ENCODE peak calls at places on chromosomes 2 and 18, in ten cellular contexts. J is glutamatergic neuron, A is left lung, P is cardiac fibroblast, X is fibroblast of villous mesenchyme, G is endothelial cell of umbilical vein, Z is fibroblast of the aortic adventitia, S is AG10803, M is A549, N is psoas muscle. H is an unnamed sample.
A peak's percentile ranks its signal among the peaks of the same experiment; 100 is the strongest.

GRCh38 chr2:231387904-231388724 is 7.4 kb upstream of the B3GNT7 start:
- DNase-seq in G (peak; percentile 39), N (peak; percentile 66), P (peak; percentile 36), A (peak; percentile 80), M (no peak), X (peak; percentile 55), J (no peak), Z (peak; percentile 14), S (peak; percentile 49), H (no peak)

GRCh38 chr2:149622343-149622742 is 34.8 kb upstream of the MMADHC start:
- DNase-seq in G (no peak), J (no peak), X (no peak), S (no peak), M (no peak), Z (no peak), A (no peak), P (no peak), N (no peak), H (no peak)

GRCh38 chr18:36850527-36851201 is 21.7 kb downstream of the KIAA1328 start:
- DNase-seq in Z (peak; percentile 90), S (peak; percentile 90), G (peak; percentile 61), M (no peak), J (no peak), X (peak; percentile 87), N (no peak), A (no peak), P (peak; percentile 94), H (no peak)

GRCh38 chr2:28355521-28356094 is 37.0 kb upstream of the FOSL2 start:
- DNase-seq in J (no peak), A (no peak), X (peak; percentile 67), N (peak; percentile 83), Z (no peak), P (no peak), G (peak; percentile 96), M (no peak), S (no peak), H (no peak)

GRCh38 chr2:24011278-24012104 is 1.6 kb downstream of the MFSD2B start:
- DNase-seq in P (no peak), M (no peak), J (no peak), N (no peak), S (no peak), X (no peak), A (no peak), Z (no peak), G (no peak), H (no peak)

GRCh38 chr2:219127236-219127635 is 33.4 kb downstream of the NHEJ1 start:
- DNase-seq in N (no peak), X (no peak), M (no peak), S (no peak), Z (peak; percentile 54), J (no peak), P (no peak), A (no peak), G (no peak), H (no peak)

GRCh38 chr2:67633212-67633856 is 236.2 kb downstream of the ETAA1 start:
- DNase-seq in N (no peak), X (peak; percentile 83), S (peak; percentile 36), P (no peak), G (no peak), Z (peak; percentile 66), M (no peak), A (no peak), J (no peak), H (no peak)

GRCh38 chr2:238895901-238896600 is 48.2 kb downstream of the TWIST2 start:
- DNase-seq in N (peak; percentile 90), Z (peak; percentile 95), G (peak; percentile 81), P (peak; percentile 66), A (no peak), X (peak; percentile 96), M (no peak), S (peak; percentile 97), J (no peak), H (peak; percentile 39)

GRCh38 chr2:36146765-36147164 is 208.8 kb upstream of the CRIM1 start:
- DNase-seq in G (no peak), A (no peak), J (no peak), X (no peak), S (no peak), M (no peak), N (no peak), Z (no peak), P (no peak), H (no peak)

GRCh38 chr18:58496231-58496630 is 132.7 kb downstream of the ALPK2 start:
- DNase-seq in Z (peak; percentile 30), M (no peak), X (no peak), J (no peak), N (no peak), G (no peak), S (peak; percentile 84), P (peak; percentile 22), A (no peak), H (no peak)

GRCh38 chr2:38634684-38635083 is 31.2 kb upstream of the GALM start:
- DNase-seq in J (no peak), X (no peak), G (no peak), Z (no peak), A (no peak), N (no peak), P (no peak), M (no peak), S (no peak), H (no peak)

GRCh38 chr2:56534321-56534720 is 350.5 kb downstream of the CCDC85A start:
- DNase-seq in P (peak; percentile 39), N (no peak), G (no peak), S (peak; percentile 54), M (no peak), X (peak; percentile 13), Z (peak; percentile 6), J (no peak), A (no peak), H (no peak)

GRCh38 chr2:46075848-46076247 is 221.4 kb upstream of the EPAS1 start:
- DNase-seq in S (no peak), X (no peak), J (no peak), P (no peak), M (no peak), N (no peak), G (no peak), A (no peak), Z (no peak), H (no peak)
- TF ChIP-seq CTCF in S (no peak), X (no peak), J (no peak), P (no peak), M (no peak), N (no peak), G (no peak), A (no peak), Z (no peak), H (no peak)

GRCh38 chr2:170812716-170813585 is 3.7 kb upstream of the GAD1 start:
- DNase-seq in M (peak; percentile 53), N (no peak), P (peak; percentile 98), A (no peak), J (no peak), X (peak; percentile 88), S (peak; percentile 95), Z (peak; percentile 98), G (peak; percentile 67), H (peak; percentile 53)
- TF ChIP-seq CTCF in M (peak; percentile 86), N (peak; percentile 77), P (peak; percentile 51), A (peak; percentile 71), J (peak; percentile 90), X (peak; percentile 69), S (peak; percentile 74), Z (peak; percentile 53), G (peak; percentile 42), H (peak; percentile 68)

GRCh38 chr2:235668782-235669181 is 174.9 kb downstream of the AGAP1 start:
- DNase-seq in M (no peak), N (no peak), A (no peak), Z (no peak), P (no peak), S (no peak), X (no peak), J (peak; percentile 1), G (no peak), H (no peak)

GRCh38 chr2:235670974-235671787 is 177.3 kb downstream of the AGAP1 start:
- DNase-seq in G (no peak), Z (no peak), P (no peak), M (no peak), A (no peak), N (no peak), J (peak; percentile 47), S (no peak), X (no peak), H (no peak)

GRCh38 chr2:235672720-235673119 is 178.9 kb downstream of the AGAP1 start:
- DNase-seq in M (no peak), Z (no peak), P (no peak), S (no peak), N (no peak), G (no peak), X (no peak), J (no peak), A (no peak), H (no peak)

GRCh38 chr2:235669269-235669831 is 175.5 kb downstream of the AGAP1 start:
- DNase-seq in J (peak; percentile 89), G (peak; percentile 35), Z (peak; percentile 63), S (peak; percentile 74), A (peak; percentile 85), P (peak; percentile 73), N (peak; percentile 86), M (peak; percentile 41), X (peak; percentile 73), H (peak; percentile 58)

DNA sequence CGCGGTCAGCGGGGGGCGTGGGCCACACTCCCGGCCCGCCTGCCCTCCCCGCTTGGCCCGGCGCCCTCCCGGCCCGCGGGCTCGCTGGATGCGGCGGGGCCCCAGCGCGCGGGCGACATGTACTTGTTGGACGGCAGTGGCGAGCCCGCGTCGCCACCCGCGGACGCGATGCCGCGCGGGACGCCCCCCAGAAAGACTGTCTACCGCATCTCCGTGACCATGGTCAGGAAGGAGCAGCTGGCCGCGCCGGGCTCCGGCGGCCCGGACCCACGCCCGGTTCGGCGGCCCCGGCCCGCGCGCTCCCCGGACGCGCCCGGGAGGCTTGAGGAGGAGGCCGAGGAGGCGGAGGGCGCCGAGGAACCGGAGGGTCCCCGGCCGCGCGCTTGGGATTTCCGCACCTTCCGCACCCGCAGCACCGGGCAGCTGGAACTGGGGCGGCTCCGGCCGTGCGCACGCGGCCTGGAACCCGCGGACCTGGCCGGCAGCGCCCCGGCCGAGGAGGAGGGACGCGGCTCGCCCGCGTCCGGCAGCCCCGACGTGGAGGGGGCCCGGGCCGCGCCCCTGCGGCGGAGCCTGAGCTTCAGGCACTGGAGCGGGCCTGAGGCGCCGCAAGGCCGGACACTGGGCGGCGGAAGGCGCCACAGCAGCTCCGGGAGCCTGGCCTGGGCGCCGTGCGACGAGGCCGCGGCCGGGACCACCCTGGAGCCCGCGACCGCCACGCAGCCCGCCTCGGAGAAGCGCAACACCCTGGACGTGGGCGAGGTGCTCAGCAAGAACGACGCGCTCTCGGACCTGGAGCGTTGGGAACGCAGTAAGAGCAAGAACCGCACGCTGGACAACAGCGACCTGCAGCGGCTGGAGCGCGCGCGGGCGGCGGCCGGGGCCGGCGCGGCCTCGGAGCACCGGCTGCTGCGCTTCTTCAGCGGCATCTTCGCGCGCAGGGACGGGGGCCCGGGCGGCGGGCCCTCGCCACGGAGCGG is 176.4 kb downstream of the AGAP1 start:
- DNase-seq in G (peak; percentile 59), Z (peak; percentile 78), P (peak; percentile 79), M (peak; percentile 33), A (no peak), X (peak; percentile 84), J (peak; percentile 80), S (peak; percentile 77), N (peak; percentile 80), H (peak; percentile 39)
- TF ChIP-seq CTCF in G (peak; percentile 53), Z (peak; percentile 62), P (peak; percentile 35), M (peak; percentile 51), A (peak; percentile 32), X (peak; percentile 57), J (peak; percentile 27), S (peak; percentile 48), N (peak; percentile 66), H (peak; percentile 11)

DNA sequence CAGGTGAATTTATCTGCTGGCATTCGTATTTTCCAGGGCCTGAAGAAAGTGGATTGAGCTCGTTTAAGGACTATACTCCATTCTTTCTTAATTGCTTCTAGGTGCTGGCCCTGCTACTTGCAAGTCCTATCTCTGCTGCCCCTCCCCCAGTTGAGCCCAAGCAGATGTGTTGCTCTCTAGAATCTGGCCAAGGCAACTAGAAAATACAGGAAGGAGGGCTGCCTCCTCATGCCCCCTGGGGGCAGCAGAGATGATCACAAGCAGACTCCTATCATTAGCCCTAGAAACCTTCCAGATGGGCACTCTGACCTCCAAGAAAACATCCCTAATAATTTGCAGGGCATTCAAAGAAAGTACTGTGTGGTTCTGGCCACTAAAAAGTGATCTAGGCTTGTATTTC is 72.5 kb upstream of the CYP26B1 start:
- DNase-seq in Z (no peak), S (no peak), X (peak; percentile 46), J (peak; percentile 65), N (no peak), M (no peak), P (no peak), G (no peak), A (no peak), H (no peak)
- TF ChIP-seq CTCF in Z (peak; percentile 24), S (no peak), X (peak; percentile 44), J (peak; percentile 67), N (no peak), M (peak; percentile 18), P (peak; percentile 13), G (no peak), A (no peak), H (no peak)